ENCODE peak calls at places on chromosomes 11 and 22, in four cellular contexts. H, V, U and K are unnamed samples.

GRCh38 chr11:117096140-117096972 is 1.9 kb downstream of the SIK3 start:
- DNase-seq in V (no peak), U (no peak), H (no peak), K (no peak)

GRCh38 chr11:70467196-70468085 is 69.1 kb downstream of the CTTN start:
- DNase-seq in V (no peak), H (peak; percentile 54), U (peak; percentile 50), K (peak; percentile 83)

GRCh38 chr11:126646701-126647209 is 291.3 kb downstream of the ST3GAL4 start:
- DNase-seq in U (no peak), H (no peak), V (no peak), K (no peak)

GRCh38 chr11:104665631-104666030 is 232.6 kb downstream of the CASP12 start:
- DNase-seq in U (peak; percentile 4), V (no peak), H (no peak), K (no peak)

GRCh38 chr22:38570841-38571364 is 920 bp upstream of the DMC1 start:
- DNase-seq in H (peak; percentile 54), V (peak; percentile 66), U (peak; percentile 25), K (peak; percentile 42)

GRCh38 chr11:17776213-17776875 is 41.8 kb downstream of the KCNC1 start:
- DNase-seq in V (no peak), U (no peak), H (no peak), K (no peak)

GRCh38 chr22:38235240-38235850 is 33.6 kb downstream of the MAFF start:
- DNase-seq in V (no peak), U (no peak), H (no peak), K (no peak)

GRCh38 chr11:10605941-10606381 is 37.5 kb upstream of the LYVE1 start:
- DNase-seq in V (peak; percentile 82), U (no peak), H (peak; percentile 51), K (peak; percentile 41)

GRCh38 chr22:48477031-48477721 is 1350.5 kb downstream of the BRD1 start:
- DNase-seq in V (peak; percentile 75), H (no peak), U (no peak), K (peak; percentile 22)

GRCh38 chr11:113370634-113371033 is 16.9 kb upstream of the ANKK1 start:
- DNase-seq in U (no peak), H (no peak), V (no peak), K (no peak)

GRCh38 chr11:64891880-64892279 is 13.5 kb upstream of the EHD1 start:
- DNase-seq in H (no peak), U (no peak), V (no peak), K (no peak)
- H3K4me1 ChIP-seq in H (peaks cover 1% of the 10 kb centered on the region), U (no peaks in the 10 kb centered on the region), V (peaks cover 18% of the 10 kb centered on the region), K (peaks cover 8% of the 10 kb centered on the region)

GRCh38 chr11:76630600-76630999 is 39.9 kb downstream of the LRRC32 start:
- DNase-seq in V (no peak), U (no peak), H (no peak), K (no peak)

GRCh38 chr11:76629853-76630599 is 40.5 kb downstream of the LRRC32 start:
- DNase-seq in H (peak; percentile 75), V (peak; percentile 87), U (peak; percentile 15), K (peak; percentile 41)

GRCh38 chr11:76627541-76628082 is 42.9 kb downstream of the LRRC32 start:
- DNase-seq in H (no peak), U (no peak), V (no peak), K (no peak)

GRCh38 chr11:76628408-76628947 is 42.1 kb downstream of the LRRC32 start:
- DNase-seq in H (no peak), U (no peak), V (no peak), K (no peak)

DNA sequence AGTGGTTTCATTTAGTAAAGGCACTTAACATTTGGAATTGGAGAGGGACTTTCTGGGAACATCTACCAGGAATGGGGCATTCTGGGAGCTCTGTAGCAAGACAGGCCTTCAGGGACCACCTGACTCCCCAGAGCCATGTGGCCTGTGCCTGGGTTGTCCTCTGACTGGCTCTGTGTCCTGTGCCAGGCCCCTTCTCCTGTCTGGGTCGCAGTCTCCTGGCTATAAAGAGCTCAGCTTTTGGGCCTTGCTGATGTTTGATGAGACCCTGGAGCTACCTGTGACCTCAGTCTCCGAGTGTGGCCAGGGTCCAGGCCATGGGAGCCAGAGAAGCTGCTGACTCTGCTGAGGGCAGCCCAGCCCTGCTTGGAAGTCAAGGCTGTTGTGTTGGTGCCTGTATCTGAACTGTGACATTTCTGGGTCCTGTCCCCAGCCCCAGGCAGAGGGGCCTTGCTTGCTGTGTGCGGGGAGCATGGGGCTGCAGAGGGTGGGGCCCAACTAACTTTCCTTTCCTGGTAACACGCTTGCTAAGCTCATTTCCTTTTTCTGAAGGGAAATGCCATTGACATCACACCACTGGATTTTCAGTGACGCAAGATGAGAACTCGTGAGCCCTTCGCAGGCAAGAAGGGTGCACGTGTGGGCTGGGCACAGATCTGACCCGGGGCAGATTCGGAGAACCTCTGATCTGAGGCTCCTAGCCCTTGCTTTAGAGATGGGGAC is 41.3 kb downstream of the LRRC32 start:
- DNase-seq in H (no peak), U (no peak), V (peak; percentile 68), K (no peak)
- TF ChIP-seq POLR2A in H (no peak), U (no peak), V (peak; percentile 13), K (no peak)

DNA sequence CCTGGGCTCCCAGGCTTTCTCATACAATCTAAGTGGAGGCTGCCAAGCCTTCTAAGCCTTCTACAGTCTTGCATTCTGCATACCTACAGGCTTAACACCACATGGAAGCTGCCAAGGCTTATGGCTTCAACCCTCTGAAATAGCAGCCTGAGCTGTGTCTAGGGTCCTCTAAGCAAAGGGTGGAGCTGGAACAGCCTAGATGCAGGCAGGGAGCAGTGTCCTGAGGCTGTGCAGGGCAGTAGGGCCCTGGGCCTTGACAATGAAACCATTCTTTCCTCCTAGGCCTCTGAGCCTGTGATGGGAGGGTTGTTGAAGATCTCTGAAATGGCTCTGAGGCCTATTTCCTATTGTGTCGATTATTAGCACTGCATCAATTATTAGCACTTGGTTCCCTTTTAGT is 150.9 kb upstream of the GRK3 start:
- DNase-seq in U (no peak), H (no peak), V (no peak), K (no peak)
- TF ChIP-seq CTCF in U (no peak), H (no peak), V (no peak), K (no peak)

GRCh38 chr22:46086577-46087335 is 63.6 kb upstream of the PPARA start:
- DNase-seq in U (no peak), H (peak; percentile 61), V (peak; percentile 43), K (peak; percentile 13)

GRCh38 chr22:46089426-46090041 is 60.8 kb upstream of the PPARA start:
- DNase-seq in V (peak; percentile 25), U (no peak), H (peak; percentile 39), K (peak; percentile 13)

GRCh38 chr22:46088541-46089311 is 61.6 kb upstream of the PPARA start:
- DNase-seq in V (peak; percentile 66), U (no peak), H (peak; percentile 64), K (peak; percentile 21)

GRCh38 chr22:46087336-46087690 is 63.0 kb upstream of the PPARA start:
- DNase-seq in U (no peak), H (no peak), V (no peak), K (no peak)

DNA sequence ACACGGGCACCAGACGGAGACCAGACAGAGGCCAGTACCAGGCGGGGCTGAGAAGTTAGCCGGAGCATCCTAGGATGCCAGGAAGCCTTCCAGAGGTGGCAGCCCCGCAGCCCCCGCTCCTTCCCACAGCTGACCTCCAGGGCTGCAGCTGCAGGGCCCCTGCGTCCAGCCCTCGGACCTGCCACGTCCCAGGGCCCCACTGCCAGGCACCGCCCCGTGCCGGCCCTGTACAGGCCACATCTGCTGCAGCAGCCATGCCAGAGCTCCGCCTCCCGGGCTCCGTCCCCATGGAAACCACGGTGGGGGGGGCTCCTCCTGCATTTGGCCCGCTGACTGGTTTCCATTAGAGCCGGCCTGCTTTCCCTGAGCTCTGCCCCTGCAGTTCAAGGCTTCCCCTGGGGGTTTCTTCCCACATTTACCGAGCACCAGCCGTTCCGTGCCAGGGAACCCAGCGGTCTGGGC is 62.5 kb upstream of the PPARA start:
- DNase-seq in V (peak; percentile 91), U (peak; percentile 85), H (peak; percentile 96), K (peak; percentile 93)
- H3K4me1 ChIP-seq in V (peaks cover 98% of the 10 kb centered on the region), U (peaks cover 72% of the 10 kb centered on the region), H (peaks cover 57% of the 10 kb centered on the region), K (peaks cover 95% of the 10 kb centered on the region)

GRCh38 chr22:46946383-46946965 is 184.0 kb downstream of the TBC1D22A start:
- DNase-seq in U (no peak), H (no peak), V (no peak), K (no peak)

GRCh38 chr22:46937939-46938338 is 175.5 kb downstream of the TBC1D22A start:
- DNase-seq in U (no peak), H (no peak), V (no peak), K (no peak)

GRCh38 chr22:46945481-46945880 is 183.0 kb downstream of the TBC1D22A start:
- DNase-seq in H (no peak), V (no peak), U (no peak), K (no peak)

GRCh38 chr22:46942816-46943783 is 180.7 kb downstream of the TBC1D22A start:
- DNase-seq in V (peak; percentile 76), H (no peak), U (no peak), K (no peak)

GRCh38 chr22:46941958-46942815 is 179.7 kb downstream of the TBC1D22A start:
- DNase-seq in U (no peak), H (no peak), V (peak; percentile 58), K (peak; percentile 21)
- TF ChIP-seq POLR2A in U (no peak), H (no peak), V (no peak), K (no peak)

GRCh38 chr22:44005524-44005923 is 18.6 kb upstream of the PARVB start:
- DNase-seq in U (no peak), V (no peak), H (no peak), K (no peak)

GRCh38 chr22:44002324-44002723 is 21.8 kb upstream of the PARVB start:
- DNase-seq in U (no peak), H (no peak), V (no peak), K (no peak)

GRCh38 chr22:44003016-44003775 is 20.9 kb upstream of the PARVB start:
- DNase-seq in V (no peak), H (no peak), U (no peak), K (no peak)

GRCh38 chr22:44000123-44000522 is 24.0 kb upstream of the PARVB start:
- DNase-seq in U (no peak), V (no peak), H (no peak), K (no peak)

DNA sequence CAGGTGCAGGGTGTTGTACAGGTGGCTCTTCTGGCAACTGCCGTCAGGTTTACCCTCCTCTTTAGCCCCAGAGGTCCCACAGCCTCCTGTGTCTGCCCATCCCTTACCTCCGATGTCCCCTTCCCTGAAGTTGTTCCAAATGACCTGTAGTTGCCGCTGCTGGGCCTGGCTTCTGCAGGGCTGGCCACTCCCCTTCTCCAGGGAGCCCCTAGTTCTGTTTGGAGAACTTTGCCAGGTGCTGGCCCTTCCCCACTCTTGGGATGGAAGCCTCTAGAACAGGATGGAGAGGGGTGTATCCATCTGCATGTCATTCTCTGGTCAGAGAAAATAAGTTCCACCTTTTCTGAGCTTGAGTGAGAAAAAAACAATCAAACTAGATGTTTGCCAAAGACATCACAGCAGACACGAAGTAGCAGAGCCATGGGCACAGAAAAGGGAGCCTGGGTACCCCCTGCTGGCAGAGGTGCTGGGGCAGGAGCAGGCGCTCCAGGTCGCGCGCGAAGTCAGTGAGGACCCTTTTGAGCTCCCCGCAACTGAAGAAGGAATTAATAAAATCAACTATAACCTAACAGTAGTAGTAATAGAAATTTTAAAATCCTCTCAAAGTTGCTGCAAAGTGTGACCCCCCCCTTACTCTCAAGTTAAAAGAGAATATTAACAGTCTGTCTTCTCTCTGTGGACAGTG is 20.2 kb upstream of the PARVB start:
- DNase-seq in H (no peak), U (no peak), V (peak; percentile 32), K (no peak)
- TF ChIP-seq CTCF in H (no peak), U (no peak), V (peak; percentile 32), K (no peak)

GRCh38 chr22:45975266-45976161 is 1.4 kb downstream of the WNT7B start:
- DNase-seq in H (no peak), U (peak; percentile 65), V (no peak), K (no peak)
- H3K4me1 ChIP-seq in H (peaks cover 11% of the 10 kb centered on the region), U (peaks cover 13% of the 10 kb centered on the region), V (peaks cover 22% of the 10 kb centered on the region), K (no peaks in the 10 kb centered on the region)